ENCODE peak calls at places on chromosomes 2 and 18, in four cellular contexts. M is COLO829, J is T-helper 22 cell, Y is HS-5. Z is an unnamed sample.

GRCh38 chr18:44911260-44911659 is 230.6 kb downstream of the SETBP1 start:
- DNase-seq in Y (no peak), J (no peak), M (no peak), Z (no peak)

GRCh38 chr2:220512419-220512818 is 885.0 kb downstream of the SLC4A3 start:
- DNase-seq in J (no peak), M (no peak), Y (peak; percentile 80), Z (no peak)

GRCh38 chr2:221762496-221762895 is 190.4 kb upstream of the EPHA4 start:
- DNase-seq in Y (no peak), M (no peak), J (no peak), Z (no peak)

GRCh38 chr2:133362061-133362476 is 206.2 kb downstream of the NCKAP5 start:
- DNase-seq in Y (peak; percentile 26), M (peak; percentile 75), J (no peak), Z (peak; percentile 75)

GRCh38 chr2:64866797-64867196 is 122.4 kb upstream of the SLC1A4 start:
- DNase-seq in J (no peak), M (no peak), Y (peak; percentile 92), Z (no peak)

GRCh38 chr2:47174731-47175361 is 19.7 kb upstream of the STPG4 start:
- DNase-seq in Y (no peak), M (peak; percentile 29), J (peak; percentile 41), Z (no peak)

GRCh38 chr2:124272442-124272841 is 247.4 kb downstream of the CNTNAP5 start:
- DNase-seq in M (no peak), Y (no peak), J (no peak), Z (no peak)

GRCh38 chr2:66030553-66030952 is 404.4 kb upstream of the MEIS1 start:
- DNase-seq in Y (no peak), J (no peak), M (peak; percentile 45), Z (peak; percentile 42)

GRCh38 chr2:205766765-205767359 is 84.6 kb downstream of the NRP2 start:
- DNase-seq in M (peak; percentile 36), J (no peak), Y (peak; percentile 25), Z (peak; percentile 36)

GRCh38 chr2:221129657-221130056 is 442.4 kb downstream of the EPHA4 start:
- DNase-seq in M (no peak), Y (no peak), J (no peak), Z (no peak)

GRCh38 chr2:189407161-189407943 is 33.9 kb upstream of the WDR75 start:
- DNase-seq in J (no peak), M (no peak), Y (peak; percentile 79), Z (no peak)

GRCh38 chr2:15031745-15032240 is 399.3 kb downstream of the LRATD1 start:
- DNase-seq in M (no peak), Y (no peak), J (no peak), Z (no peak)

GRCh38 chr2:152355411-152355831 is 20.4 kb downstream of the FMNL2 start:
- DNase-seq in Y (no peak), J (no peak), M (no peak), Z (no peak)

GRCh38 chr2:206443735-206444527 is 599 bp downstream of the ADAM23 start:
- DNase-seq in M (no peak), Y (no peak), J (no peak), Z (peak; percentile 26)

GRCh38 chr2:39228413-39229209 is 15.2 kb downstream of the CDKL4 start:
- DNase-seq in M (no peak), Y (no peak), J (no peak), Z (peak; percentile 19)

GRCh38 chr2:188607501-188607900 is 315.8 kb downstream of the GULP1 start:
- DNase-seq in Y (no peak), M (no peak), J (no peak), Z (no peak)

GRCh38 chr18:7321831-7322230 is 90.9 kb downstream of the LRRC30 start:
- DNase-seq in M (no peak), J (no peak), Y (no peak), Z (no peak)

GRCh38 chr2:164542584-164543021 is 78.7 kb downstream of the GRB14 start:
- DNase-seq in Y (peak; percentile 60), M (no peak), J (no peak), Z (peak; percentile 50)

GRCh38 chr2:102120261-102121259 is 22.0 kb upstream of the IL1R1 start:
- DNase-seq in Y (no peak), J (no peak), M (no peak), Z (no peak)

GRCh38 chr2:157874997-157875719 is 972 bp downstream of the ACVR1 start:
- DNase-seq in J (no peak), Y (peak; percentile 70), M (no peak), Z (peak; percentile 85)

GRCh38 chr2:166384774-166385173 is 9.0 kb upstream of the SCN9A start:
- DNase-seq in Y (no peak), J (no peak), M (peak; percentile 28), Z (no peak)

GRCh38 chr2:2271471-2271941 is 59.6 kb downstream of the MYT1L start:
- DNase-seq in M (no peak), Y (no peak), J (no peak), Z (no peak)